ENCODE peak calls at places on chromosomes 2 and 18, in eight cellular contexts. E, Y, O, V, R, L, Z and A are unnamed samples.

GRCh38 chr2:17748745-17749144 is 4.9 kb downstream of the SMC6 start:
- DNase-seq in L (no peak), O (no peak), R (no peak), Y (no peak), Z (no peak), E (no peak), V (no peak), A (no peak)

GRCh38 chr18:60893331-60894114 is 439.7 kb upstream of the CDH20 start:
- DNase-seq in V (no peak), R (no peak), Z (no peak), O (no peak), Y (no peak), E (no peak), L (no peak), A (no peak)

GRCh38 chr2:239035361-239035814 is 187.5 kb downstream of the TWIST2 start:
- DNase-seq in L (peak; percentile 43), Y (no peak), O (no peak), V (no peak), R (no peak), E (no peak), Z (no peak), A (no peak)

GRCh38 chr2:69693472-69694450 is 48.2 kb upstream of the ANXA4 start:
- DNase-seq in O (no peak), L (no peak), Y (no peak), E (no peak), R (no peak), V (no peak), Z (peak; percentile 42), A (no peak)

GRCh38 chr18:56107821-56108485 is 520.0 kb upstream of the TCF4 start:
- DNase-seq in Y (no peak), Z (no peak), O (no peak), R (no peak), L (no peak), E (no peak), V (no peak), A (no peak)

GRCh38 chr2:119488245-119489182 is 35.8 kb downstream of the SCTR start:
- DNase-seq in L (no peak), R (no peak), Z (no peak), E (no peak), Y (no peak), V (no peak), O (no peak), A (no peak)

GRCh38 chr2:178553047-178553446 is 72.8 kb downstream of the PLEKHA3 start:
- DNase-seq in Z (peak; percentile 94), V (peak; percentile 79), L (no peak), R (peak; percentile 83), E (no peak), Y (no peak), O (peak; percentile 59), A (peak; percentile 78)

GRCh38 chr2:133957724-133958123 is 296.1 kb upstream of the MGAT5 start:
- DNase-seq in R (no peak), E (no peak), Z (no peak), Y (no peak), O (no peak), V (no peak), L (no peak), A (no peak)

GRCh38 chr2:190860985-190861721 is 19.5 kb upstream of the GLS start:
- DNase-seq in Y (no peak), E (peak; percentile 86), Z (peak; percentile 80), V (no peak), R (peak; percentile 89), O (peak; percentile 80), L (no peak), A (no peak)

GRCh38 chr2:239319261-239319661 is 81.6 kb downstream of the HDAC4 start:
- DNase-seq in L (no peak), V (no peak), R (peak; percentile 75), Z (peak; percentile 51), Y (no peak), E (no peak), O (no peak), A (no peak)

GRCh38 chr18:37355772-37356171 is 209.8 kb downstream of the CELF4 start:
- DNase-seq in E (no peak), O (no peak), Z (no peak), V (no peak), L (no peak), Y (no peak), R (no peak), A (no peak)

GRCh38 chr2:172283476-172283875 is 143.9 kb upstream of the ITGA6 start:
- DNase-seq in Y (no peak), Z (peak; percentile 60), R (peak; percentile 54), E (no peak), O (peak; percentile 29), V (peak; percentile 41), L (no peak), A (no peak)

GRCh38 chr2:54097124-54097523 is 18.3 kb upstream of the ACYP2 start:
- DNase-seq in O (no peak), L (no peak), Z (no peak), V (no peak), R (no peak), Y (no peak), E (no peak), A (no peak)

GRCh38 chr2:130975729-130976128 is 117.5 kb downstream of the FAM168B start:
- DNase-seq in L (no peak), E (no peak), R (no peak), O (no peak), Y (no peak), Z (no peak), V (no peak), A (no peak)

GRCh38 chr2:189676471-189676870 is 2.0 kb downstream of the ANKAR start:
- DNase-seq in L (no peak), Z (peak; percentile 86), O (no peak), R (peak; percentile 56), V (peak; percentile 66), E (no peak), Y (no peak), A (no peak)